ENCODE peak calls at places on chromosomes 5 and 9, in five cellular contexts. O is Calu3; L is CD8-positive, alpha-beta T cell; M is RWPE1; Y is activated CD4-positive, alpha-beta T cell treated with anti-CD3 and anti-CD28 coated beads, Interleukin-2, amount 10 ng/mL, durations not matched to agents 7 days and 5 days. G is an unnamed sample.

GRCh38 chr5:175743676-175744210 is 85.9 kb downstream of the HRH2 start:
- DNase-seq in O (no peak), L (no peak), M (peak; percentile 68), Y (no peak), G (no peak)

GRCh38 chr9:28378236-28378635 is 805.0 kb upstream of the C9orf72 start:
- DNase-seq in O (no peak), L (no peak), M (no peak), Y (no peak), G (no peak)

GRCh38 chr9:125631391-125632085 is 75.5 kb downstream of the MAPKAP1 start:
- DNase-seq in O (peak; percentile 13), L (peak; percentile 20), M (peak; percentile 26), Y (peak; percentile 40), G (peak; percentile 77)

GRCh38 chr9:91489391-91489899 is 65.8 kb upstream of the NFIL3 start:
- DNase-seq in O (no peak), L (no peak), M (no peak), Y (no peak), G (peak; percentile 60)

GRCh38 chr5:39016587-39017275 is 57.5 kb downstream of the RICTOR start:
- DNase-seq in O (no peak), L (no peak), M (no peak), Y (no peak), G (no peak)

GRCh38 chr9:14006586-14007198 is 307.2 kb downstream of the NFIB start:
- DNase-seq in O (no peak), L (no peak), M (no peak), Y (no peak), G (no peak)

GRCh38 chr9:71368157-71368556 is 246.7 kb upstream of the TRPM3 start:
- DNase-seq in O (no peak), L (no peak), M (no peak), Y (no peak), G (no peak)

GRCh38 chr5:95823241-95823737 is 763 bp upstream of the GLRX start:
- DNase-seq in O (no peak), L (no peak), M (no peak), Y (no peak), G (no peak)

GRCh38 chr9:76086521-76086920 is 196.0 kb downstream of the PCSK5 start:
- DNase-seq in O (no peak), L (no peak), M (no peak), Y (no peak), G (peak; percentile 7)

GRCh38 chr9:125659201-125659840 is 47.7 kb downstream of the MAPKAP1 start:
- DNase-seq in O (no peak), L (no peak), M (no peak), Y (no peak), G (no peak)

GRCh38 chr5:124651663-124652513 is 94.6 kb downstream of the ZNF608 start:
- DNase-seq in O (peak; percentile 86), L (no peak), M (peak; percentile 94), Y (peak; percentile 11), G (peak; percentile 82)

GRCh38 chr5:82901281-82901888 is 175.8 kb downstream of the TMEM167A start:
- DNase-seq in O (no peak), L (no peak), M (no peak), Y (no peak), G (no peak)

GRCh38 chr5:91225848-91226686 is 157.1 kb downstream of the ARRDC3 start:
- DNase-seq in O (peak; percentile 74), L (peak; percentile 52), M (peak; percentile 58), Y (peak; percentile 66), G (no peak)

GRCh38 chr5:75044406-75044805 is 8.0 kb downstream of the GCNT4 start:
- DNase-seq in O (no peak), L (peak; percentile 30), M (no peak), Y (no peak), G (no peak)

GRCh38 chr9:32644698-32645097 is 9.2 kb upstream of the TAF1L start:
- DNase-seq in O (no peak), L (no peak), M (peak; percentile 87), Y (no peak), G (peak; percentile 55)

GRCh38 chr5:135091286-135091685 is 57.3 kb upstream of the PITX1 start:
- DNase-seq in O (no peak), L (no peak), M (no peak), Y (no peak), G (no peak)

GRCh38 chr9:23258569-23258968 is 567.5 kb downstream of the ELAVL2 start:
- DNase-seq in O (no peak), L (no peak), M (no peak), Y (no peak), G (no peak)

GRCh38 chr5:171483453-171484177 is 64.2 kb downstream of the FGF18 start:
- DNase-seq in O (no peak), L (no peak), M (no peak), Y (no peak), G (no peak)

GRCh38 chr5:149471406-149472183 is 79.6 kb downstream of the CSNK1A1 start:
- DNase-seq in O (peak; percentile 40), L (no peak), M (peak; percentile 59), Y (no peak), G (peak; percentile 45)

GRCh38 chr5:62742214-62742613 is 163.6 kb downstream of the LRRC70 start:
- DNase-seq in O (no peak), L (no peak), M (no peak), Y (no peak), G (no peak)

GRCh38 chr9:91852801-91853347 is 97.2 kb downstream of the ROR2 start:
- DNase-seq in O (no peak), L (no peak), M (no peak), Y (no peak), G (no peak)

GRCh38 chr5:173823721-173824567 is 64.2 kb upstream of the CPEB4 start:
- DNase-seq in O (peak; percentile 86), L (no peak), M (peak; percentile 86), Y (no peak), G (peak; percentile 92)

GRCh38 chr9:133142657-133143592 is 20.8 kb downstream of the GBGT1 start:
- DNase-seq in O (no peak), L (peak; percentile 51), M (no peak), Y (no peak), G (no peak)

GRCh38 chr9:110110154-110110553 is 97.8 kb downstream of the C9orf152 start:
- DNase-seq in O (no peak), L (no peak), M (no peak), Y (no peak), G (no peak)

GRCh38 chr5:80055491-80056170 is 20.5 kb downstream of the THBS4 start:
- DNase-seq in O (peak; percentile 75), L (no peak), M (peak; percentile 69), Y (no peak), G (no peak)

GRCh38 chr9:137222190-137223077 is at the start of gene RNF208:
- DNase-seq in O (no peak), L (no peak), M (no peak), Y (no peak), G (no peak)

GRCh38 chr9:13513710-13514444 is 234.4 kb upstream of the MPDZ start:
- DNase-seq in O (no peak), L (no peak), M (peak; percentile 44), Y (no peak), G (peak; percentile 5)

GRCh38 chr9:134423757-134424156 is 97.5 kb downstream of the RXRA start:
- DNase-seq in O (no peak), L (no peak), M (no peak), Y (no peak), G (no peak)

GRCh38 chr5:65718576-65719310 is 3.2 kb downstream of the SGTB start:
- DNase-seq in O (no peak), L (no peak), M (no peak), Y (no peak), G (no peak)

GRCh38 chr5:56340196-56340980 is 107.3 kb upstream of the ANKRD55 start:
- DNase-seq in O (no peak), L (no peak), M (no peak), Y (no peak), G (no peak)

GRCh38 chr5:32138839-32139493 is 35.2 kb downstream of the GOLPH3 start:
- DNase-seq in O (no peak), L (peak; percentile 28), M (no peak), Y (no peak), G (no peak)

GRCh38 chr5:109805882-109806281 is 116.2 kb downstream of the MAN2A1 start:
- DNase-seq in O (peak; percentile 34), L (no peak), M (no peak), Y (no peak), G (no peak)

GRCh38 chr5:126656397-126657007 is 55.8 kb downstream of the PHAX start:
- DNase-seq in O (peak; percentile 13), L (no peak), M (peak; percentile 73), Y (peak; percentile 41), G (peak; percentile 58)

GRCh38 chr5:26662806-26663360 is 375.5 kb downstream of the CDH9 start:
- DNase-seq in O (no peak), L (no peak), M (no peak), Y (no peak), G (no peak)

GRCh38 chr5:96070625-96071246 is 109.1 kb upstream of the ELL2 start:
- DNase-seq in O (no peak), L (no peak), M (no peak), Y (no peak), G (no peak)

GRCh38 chr9:93336720-93337119 is 114.8 kb upstream of the FAM120A start:
- DNase-seq in O (no peak), L (no peak), M (no peak), Y (no peak), G (no peak)

GRCh38 chr9:27278374-27278773 is 18.6 kb downstream of the EQTN start:
- DNase-seq in O (no peak), L (no peak), M (no peak), Y (no peak), G (no peak)

GRCh38 chr5:50575745-50576144 is 90.7 kb upstream of the PARP8 start:
- DNase-seq in O (no peak), L (no peak), M (no peak), Y (no peak), G (no peak)

GRCh38 chr9:111730937-111731567 is 63.7 kb downstream of the SHOC1 start:
- DNase-seq in O (peak; percentile 29), L (no peak), M (peak; percentile 79), Y (no peak), G (no peak)

G was measured in AG08395.